ENCODE peak calls at places on chromosomes 12 and 14, in nine cellular contexts. V is astrocyte of the spinal cord; D is uterus; B is activated CD4-positive, alpha-beta T cell treated with anti-CD3 and anti-CD28 coated beads, Interleukin-2, amount 50 U/mL, for 1 hour; S is MG63; G is NCI-H187; I is NCI-H748 treated with DMSO at 0.1 percent for 48 hours; P is stimulated activated CD8-positive, alpha-beta memory T cell treated with anti-CD3 and anti-CD28 coated beads, Interleukin-4, amount 100 ng/mL, for 24 hours; T is kidney. E is an unnamed sample.

GRCh38 chr12:56565510-56566101 is 44.0 kb downstream of the RBMS2 start:
- DNase-seq in V (peak; percentile 81), D (peak; percentile 72), B (peak; percentile 18), S (no peak), G (no peak), I (peak; percentile 5), P (no peak), T (peak; percentile 89), E (no peak)

GRCh38 chr12:92136883-92137582 is 8.6 kb downstream of the BTG1 start:
- DNase-seq in V (peak; percentile 91), D (no peak), B (no peak), S (no peak), G (no peak), I (no peak), P (no peak), T (no peak), E (no peak)

GRCh38 chr12:46702581-46703344 is 123.0 kb downstream of the SLC38A4 start:
- DNase-seq in V (no peak), D (peak; percentile 21), B (no peak), S (peak; percentile 18), G (no peak), I (no peak), P (no peak), T (no peak), E (no peak)

GRCh38 chr12:31011336-31011735 is 62.3 kb upstream of the DDX11 start:
- DNase-seq in V (no peak), D (no peak), B (no peak), S (no peak), G (no peak), I (no peak), P (no peak), T (peak; percentile 43), E (no peak)

GRCh38 chr14:104973215-104974145 is 4.7 kb downstream of the AHNAK2 start:
- DNase-seq in V (peak; percentile 98), D (peak; percentile 90), B (no peak), S (peak; percentile 98), G (no peak), I (no peak), P (no peak), T (peak; percentile 97), E (peak; percentile 99)

GRCh38 chr14:75299576-75299975 is 20.9 kb downstream of the FOS start:
- DNase-seq in V (no peak), D (no peak), B (no peak), S (no peak), G (no peak), I (no peak), P (no peak), T (no peak), E (no peak)

GRCh38 chr12:3130053-3130805 is 53.0 kb downstream of the TSPAN9 start:
- DNase-seq in V (no peak), D (no peak), B (no peak), S (peak; percentile 71), G (no peak), I (no peak), P (no peak), T (peak; percentile 86), E (peak; percentile 51)

GRCh38 chr14:33592298-33592697 is 358.6 kb downstream of the EGLN3 start:
- DNase-seq in V (peak; percentile 36), D (no peak), B (no peak), S (no peak), G (no peak), I (no peak), P (no peak), T (no peak), E (no peak)

GRCh38 chr14:24311837-24312615 is 724 bp downstream of the LTB4R start:
- DNase-seq in V (no peak), D (no peak), B (no peak), S (no peak), G (no peak), I (no peak), P (no peak), T (no peak), E (no peak)

GRCh38 chr14:72745991-72746980 is 147.6 kb downstream of the DPF3 start:
- DNase-seq in V (peak; percentile 77), D (no peak), B (no peak), S (peak; percentile 78), G (no peak), I (no peak), P (no peak), T (no peak), E (no peak)

GRCh38 chr12:118480235-118480634 is 103.9 kb downstream of the SUDS3 start:
- DNase-seq in V (no peak), D (no peak), B (no peak), S (no peak), G (no peak), I (no peak), P (no peak), T (no peak), E (no peak)

GRCh38 chr12:127060310-127060847 is 1206.6 kb upstream of the TMEM132C start:
- DNase-seq in V (no peak), D (no peak), B (no peak), S (no peak), G (peak; percentile 61), I (no peak), P (no peak), T (no peak), E (no peak)

GRCh38 chr12:29519585-29520182 is 22.2 kb upstream of the OVCH1 start:
- DNase-seq in V (peak; percentile 76), D (no peak), B (no peak), S (no peak), G (no peak), I (no peak), P (no peak), T (no peak), E (no peak)

GRCh38 chr14:91376547-91377477 is 40.8 kb downstream of the CCDC88C start:
- DNase-seq in V (no peak), D (no peak), B (no peak), S (no peak), G (peak; percentile 52), I (peak; percentile 22), P (no peak), T (no peak), E (no peak)

GRCh38 chr14:60649815-60650381 is 621 bp upstream of the SIX1 start:
- DNase-seq in V (peak; percentile 52), D (no peak), B (no peak), S (peak; percentile 10), G (peak; percentile 78), I (peak; percentile 66), P (no peak), T (no peak), E (no peak)

GRCh38 chr12:12182926-12183325 is 83.9 kb downstream of the LRP6 start:
- DNase-seq in V (peak; percentile 68), D (no peak), B (no peak), S (peak; percentile 66), G (no peak), I (peak; percentile 48), P (no peak), T (no peak), E (no peak)

GRCh38 chr14:100645200-100645985 is 58.2 kb upstream of the BEGAIN start:
- DNase-seq in V (peak; percentile 81), D (peak; percentile 57), B (peak; percentile 86), S (peak; percentile 68), G (peak; percentile 66), I (peak; percentile 82), P (peak; percentile 78), T (no peak), E (no peak)

GRCh38 chr12:62854024-62854423 is 80.9 kb downstream of the PPM1H start:
- DNase-seq in V (no peak), D (no peak), B (no peak), S (no peak), G (no peak), I (no peak), P (no peak), T (no peak), E (no peak)

GRCh38 chr14:66395300-66395699 is 90.9 kb upstream of the CCDC196 start:
- DNase-seq in V (no peak), D (no peak), B (no peak), S (no peak), G (peak; percentile 49), I (no peak), P (no peak), T (no peak), E (no peak)

GRCh38 chr14:93056840-93057585 is 58.7 kb downstream of the ITPK1 start:
- DNase-seq in V (no peak), D (no peak), B (no peak), S (peak; percentile 58), G (no peak), I (no peak), P (no peak), T (no peak), E (no peak)